ENCODE peak calls at places on chromosomes 7 and 10, in four cellular contexts. U is H9, Y is IMR-90, G is H1. R is an unnamed sample.

GRCh38 chr10:126536656-126537055 is 133.8 kb downstream of the C10orf90 start:
- DNase-seq in Y (no peak), G (no peak), U (no peak), R (peak)

GRCh38 chr10:48253970-48254657 is 20.4 kb downstream of the FRMPD2 start:
- DNase-seq in Y (no peak), U (no peak), G (no peak), R (peak)

GRCh38 chr7:77209479-77210139 is 10.0 kb upstream of the FGL2 start:
- DNase-seq in G (no peak), Y (no peak), U (no peak), R (peak)

GRCh38 chr10:17981766-17982380 is 30.2 kb downstream of the SLC39A12 start:
- DNase-seq in Y (peak), G (no peak), U (no peak), R (peak)

GRCh38 chr10:132866601-132867381 is 75.6 kb downstream of the CFAP46 start:
- DNase-seq in Y (no peak), G (peak), U (peak), R (no peak)

GRCh38 chr7:42159150-42159549 is 77.9 kb downstream of the GLI3 start:
- DNase-seq in G (no peak), U (no peak), Y (peak), R (no peak)

GRCh38 chr7:22125436-22125835 is 179.7 kb upstream of the CDCA7L start:
- DNase-seq in G (no peak), U (no peak), Y (no peak), R (no peak)

GRCh38 chr10:43688348-43688892 is 39.7 kb upstream of the ZNF32 start:
- DNase-seq in G (no peak), U (no peak), Y (no peak), R (no peak)

GRCh38 chr10:11853468-11853867 is 30.3 kb downstream of the PROSER2 start:
- DNase-seq in G (no peak), Y (no peak), U (no peak), R (no peak)

GRCh38 chr10:5047912-5048628 is 44.4 kb upstream of the AKR1C2 start:
- DNase-seq in Y (peak), G (no peak), U (no peak), R (no peak)

GRCh38 chr7:80335473-80336232 is 176.2 kb downstream of the GNAT3 start:
- DNase-seq in Y (peak), G (no peak), U (no peak), R (peak)

GRCh38 chr7:143240323-143241168 is 18.7 kb downstream of the TAS2R40 start:
- DNase-seq in Y (peak), U (peak), G (peak), R (peak)

GRCh38 chr7:139118803-139119485 is 9.4 kb upstream of the ZC3HAV1 start:
- DNase-seq in Y (peak), U (no peak), G (no peak), R (peak)

GRCh38 chr7:169165-169853 is 23.1 kb upstream of the FAM20C start:
- DNase-seq in G (no peak), Y (no peak), U (no peak), R (no peak)

GRCh38 chr7:35707422-35707821 is 12.5 kb upstream of the HERPUD2 start:
- DNase-seq in G (no peak), U (no peak), Y (peak), R (peak)

GRCh38 chr7:30459591-30460245 is 18.9 kb downstream of the NOD1 start:
- DNase-seq in G (no peak), Y (peak), U (no peak), R (no peak)

DNA sequence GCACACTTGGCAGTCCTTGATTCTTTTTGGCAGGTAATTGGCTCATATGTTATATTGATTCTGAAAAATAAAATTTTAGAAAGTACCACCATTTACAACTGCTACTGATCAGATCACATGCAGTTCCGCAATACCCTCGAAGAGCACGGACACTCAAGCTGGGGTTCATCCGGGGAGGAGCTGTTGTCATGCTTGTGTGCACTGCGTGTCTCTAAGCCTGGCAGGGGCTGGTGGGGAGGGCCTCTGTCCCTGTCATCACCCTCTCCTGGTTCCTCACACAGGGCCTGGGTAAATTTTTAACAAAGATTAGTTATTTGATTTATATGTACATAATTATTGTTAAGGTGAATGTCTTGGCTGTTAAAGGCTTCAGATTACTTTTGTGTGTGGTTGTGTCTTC is 45.2 kb downstream of the TRRAP start:
- DNase-seq in U (no peak), Y (no peak), G (no peak), R (no peak)
- H3K56ac ChIP-seq in U (no peak), Y (no peak), G (no peak), R (no peak)

GRCh38 chr10:73734028-73734720 is 10.0 kb upstream of the SEC24C start:
- DNase-seq in U (no peak), G (no peak), Y (no peak), R (no peak)

GRCh38 chr10:73732426-73732825 is 11.7 kb upstream of the SEC24C start:
- DNase-seq in G (no peak), Y (no peak), U (no peak), R (no peak)

GRCh38 chr10:73732931-73733623 is 11.1 kb upstream of the SEC24C start:
- DNase-seq in G (no peak), Y (no peak), U (peak), R (no peak)

GRCh38 chr10:73730153-73730906 is 13.8 kb upstream of the SEC24C start:
- DNase-seq in Y (peak), U (peak), G (peak), R (peak)

DNA sequence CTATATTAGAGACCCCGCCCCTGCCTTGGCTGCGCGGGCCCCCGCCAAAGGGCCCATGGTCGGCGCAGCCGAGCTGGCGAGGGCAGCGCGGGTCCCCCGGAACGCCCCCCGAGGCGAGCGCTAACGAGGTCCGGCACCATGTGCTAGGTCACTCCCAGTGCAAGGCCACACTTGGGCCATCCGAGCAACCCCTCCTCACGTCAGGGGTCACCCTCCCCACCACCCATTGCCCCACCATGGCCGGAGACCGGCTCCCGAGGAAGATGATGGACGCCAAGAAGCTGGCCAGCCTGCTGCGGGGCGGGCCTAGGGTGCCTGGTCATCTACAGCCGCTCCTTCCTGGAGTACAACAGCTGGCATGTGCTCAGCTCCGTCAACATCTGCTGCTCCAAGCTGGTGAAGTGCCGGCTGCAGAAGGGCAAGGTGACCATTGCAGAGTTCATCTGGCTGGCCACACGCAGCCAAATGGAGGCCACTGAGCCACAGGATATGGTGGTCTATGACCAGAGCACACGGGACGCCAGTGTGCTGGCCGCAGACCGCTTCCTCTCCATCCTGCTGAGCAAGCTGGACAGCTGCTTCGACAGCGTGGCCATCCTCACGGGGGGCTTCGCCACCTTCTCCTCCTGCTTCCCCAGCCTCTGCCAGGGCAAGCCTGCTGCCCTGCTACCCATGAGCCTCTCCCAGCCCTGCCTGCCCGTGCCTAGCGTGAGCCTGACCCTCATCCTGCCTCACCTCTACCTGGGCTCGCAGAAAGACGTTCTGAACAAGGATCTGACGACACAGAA is 12.4 kb upstream of the SEC24C start:
- DNase-seq in Y (no peak), G (no peak), U (no peak), R (no peak)
- H3K56ac ChIP-seq in Y (no peak), G (no peak), U (no peak), R (no peak)

GRCh38 chr7:115087437-115087836 is 165.5 kb downstream of the MDFIC start:
- DNase-seq in Y (peak), U (no peak), G (no peak), R (peak)

GRCh38 chr7:115085421-115085820 is 163.5 kb downstream of the MDFIC start:
- DNase-seq in Y (no peak), U (no peak), G (no peak), R (no peak)

GRCh38 chr7:115086146-115086841 is 164.4 kb downstream of the MDFIC start:
- DNase-seq in U (no peak), G (no peak), Y (no peak), R (no peak)

GRCh38 chr7:115083935-115084334 is 162.0 kb downstream of the MDFIC start:
- DNase-seq in Y (no peak), G (no peak), U (no peak), R (no peak)

GRCh38 chr7:115088938-115089337 is 167.0 kb downstream of the MDFIC start:
- DNase-seq in Y (no peak), U (no peak), G (no peak), R (peak)
- H3K56ac ChIP-seq in Y (no peak), U (no peak), G (no peak), R (no peak)

GRCh38 chr10:74775099-74775498 is 51.3 kb upstream of the KAT6B start:
- DNase-seq in G (no peak), Y (no peak), U (no peak), R (peak)

GRCh38 chr10:74784462-74784861 is 41.9 kb upstream of the KAT6B start:
- DNase-seq in Y (no peak), G (no peak), U (no peak), R (peak)

GRCh38 chr10:74778436-74779094 is 47.8 kb upstream of the KAT6B start:
- DNase-seq in Y (no peak), G (no peak), U (no peak), R (peak)
- H3K56ac ChIP-seq in Y (no peak), G (no peak), U (no peak), R (no peak)

GRCh38 chr10:125089486-125089885 is 70.9 kb downstream of the CTBP2 start:
- DNase-seq in G (no peak), U (no peak), Y (no peak), R (no peak)

GRCh38 chr10:125085281-125085680 is 75.1 kb downstream of the CTBP2 start:
- DNase-seq in U (no peak), G (no peak), Y (no peak), R (no peak)

GRCh38 chr10:125086716-125087115 is 73.6 kb downstream of the CTBP2 start:
- DNase-seq in U (no peak), G (no peak), Y (no peak), R (no peak)

GRCh38 chr10:125087191-125087896 is 73.0 kb downstream of the CTBP2 start:
- DNase-seq in U (no peak), G (no peak), Y (no peak), R (no peak)

GRCh38 chr10:125087897-125088215 is 72.5 kb downstream of the CTBP2 start:
- DNase-seq in U (no peak), Y (no peak), G (no peak), R (no peak)
- H3K56ac ChIP-seq in U (no peak), Y (no peak), G (no peak), R (no peak)

GRCh38 chr7:11456574-11456973 is 375.4 kb downstream of the THSD7A start:
- DNase-seq in Y (no peak), U (no peak), G (no peak), R (no peak)

GRCh38 chr7:11458736-11459483 is 373.1 kb downstream of the THSD7A start:
- DNase-seq in G (no peak), U (no peak), Y (peak), R (no peak)

GRCh38 chr7:11457419-11457818 is 374.6 kb downstream of the THSD7A start:
- DNase-seq in Y (no peak), G (no peak), U (no peak), R (no peak)

GRCh38 chr7:11466517-11467105 is 365.4 kb downstream of the THSD7A start:
- DNase-seq in G (no peak), Y (no peak), U (no peak), R (no peak)

GRCh38 chr7:11461999-11462398 is 370.0 kb downstream of the THSD7A start:
- DNase-seq in G (no peak), U (no peak), Y (no peak), R (no peak)
- H3K56ac ChIP-seq in G (no peak), U (no peak), Y (no peak), R (no peak)

DNA sequence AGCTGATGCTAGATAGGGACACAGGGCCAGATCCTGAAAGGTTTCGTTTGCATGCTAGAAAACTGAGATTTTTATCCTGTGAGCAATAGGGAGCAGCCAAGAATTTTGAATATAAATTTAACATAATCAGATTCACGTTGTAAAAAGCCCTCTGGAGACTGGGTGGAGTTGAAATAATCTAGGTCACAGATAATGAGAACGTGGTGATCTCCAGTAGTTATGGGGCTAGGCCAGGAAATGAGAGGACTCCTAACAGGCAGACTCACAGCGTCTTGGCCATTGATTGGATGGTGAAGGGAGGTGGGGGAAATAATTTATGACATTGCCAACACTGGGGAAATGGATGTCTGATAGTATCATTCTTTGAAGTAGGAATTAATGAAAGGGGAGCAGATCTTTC is 92.1 kb upstream of the IMMP2L start:
- DNase-seq in Y (no peak), U (no peak), G (no peak), R (no peak)
- H3K56ac ChIP-seq in Y (no peak), U (no peak), G (no peak), R (no peak)

DNA sequence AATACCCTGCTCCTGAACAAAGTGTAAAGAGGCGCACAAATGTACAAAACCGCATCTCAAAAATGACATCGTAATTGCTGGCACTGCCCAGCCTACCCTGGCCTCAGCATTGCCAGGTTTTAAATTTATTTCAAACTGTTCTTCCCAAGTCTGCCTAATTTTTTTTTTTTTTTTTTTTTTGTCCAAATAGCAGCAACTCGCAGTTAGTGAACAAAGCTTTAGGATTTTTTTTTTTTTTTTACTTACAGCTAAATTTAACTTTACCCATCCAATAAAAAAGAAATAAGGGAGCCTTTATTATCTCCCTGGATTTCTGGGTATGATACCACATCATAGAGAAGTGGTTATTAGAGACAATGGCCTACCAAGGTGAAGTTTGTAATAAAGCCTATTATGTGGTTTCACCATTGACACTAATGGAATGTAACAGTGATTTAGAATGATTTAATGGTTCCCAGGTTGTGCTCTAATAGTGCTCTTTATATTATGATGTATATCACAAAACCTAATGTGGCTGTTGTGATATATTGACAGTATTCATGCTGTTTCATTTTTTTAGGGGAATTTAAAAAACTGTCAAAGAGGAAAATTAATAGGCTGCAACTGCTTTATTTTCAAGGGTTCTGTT is 309.2 kb downstream of the TFEC start:
- DNase-seq in U (no peak), Y (no peak), G (no peak), R (no peak)
- H3K56ac ChIP-seq in U (no peak), Y (no peak), G (no peak), R (no peak)

GRCh38 chr10:82310839-82311238 is 435.8 kb downstream of the NRG3 start:
- DNase-seq in Y (no peak), U (no peak), G (no peak), R (no peak)
- H3K56ac ChIP-seq in Y (no peak), U (no peak), G (no peak), R (no peak)